ENCODE peak calls at places on chromosome 17, in ten cellular contexts. Q is Peyer's patch; B is left cardiac atrium; M is bronchial epithelial cell; W is progenitor cell of endocrine pancreas; V is GM04503; X is HT-29; S is astrocyte of the cerebellum; O is stimulated activated CD4-positive, alpha-beta T cell treated with anti-CD3 and anti-CD28 coated beads, Interleukin-1b, Interleukin-23, amount 100 ng/mL, for 1 hour; H is lower leg skin. N is an unnamed sample.

GRCh38 chr17:77453613-77454559 is 313.1 kb downstream of the SEC14L1 start:
- DNase-seq in B (no peak), M (peak; percentile 78), Q (peak; percentile 83), X (peak; percentile 37), S (no peak), H (no peak), W (no peak), V (no peak), O (no peak), N (no peak)

GRCh38 chr17:31078290-31078689 is 16.5 kb upstream of the NF1 start:
- DNase-seq in X (no peak), H (no peak), V (no peak), M (peak; percentile 30), W (no peak), S (no peak), B (no peak), O (no peak), Q (no peak), N (no peak)

GRCh38 chr17:74541176-74542111 is 4.5 kb downstream of the CD300C start:
- DNase-seq in M (no peak), S (no peak), W (no peak), V (no peak), B (no peak), H (no peak), Q (no peak), O (no peak), X (no peak), N (no peak)

GRCh38 chr17:19310151-19310550 is 52.4 kb downstream of the B9D1 start:
- DNase-seq in X (no peak), O (no peak), S (no peak), V (no peak), H (no peak), Q (no peak), M (no peak), B (no peak), W (no peak), N (no peak)

GRCh38 chr17:15952048-15952532 is 7.2 kb downstream of the ADORA2B start:
- DNase-seq in Q (no peak), W (no peak), O (no peak), M (no peak), B (no peak), X (no peak), V (no peak), S (no peak), H (no peak), N (no peak)

GRCh38 chr17:63998050-63998720 is at the start of gene PRR29:
- DNase-seq in O (no peak), B (peak; percentile 84), W (peak; percentile 70), X (peak; percentile 53), M (no peak), H (peak; percentile 89), S (no peak), Q (peak; percentile 58), V (no peak), N (no peak)

GRCh38 chr17:27808629-27809028 is 8.3 kb upstream of the NOS2 start:
- DNase-seq in W (no peak), Q (no peak), O (no peak), S (no peak), H (peak; percentile 56), B (no peak), M (no peak), X (no peak), V (no peak), N (no peak)

GRCh38 chr17:8629371-8630226 is 926 bp downstream of the MYH10 start:
- DNase-seq in M (peak; percentile 12), X (no peak), O (no peak), S (no peak), H (peak; percentile 88), W (peak; percentile 36), V (no peak), Q (no peak), B (peak; percentile 50), N (no peak)

GRCh38 chr17:29115906-29116651 is 64.1 kb downstream of the MYO18A start:
- DNase-seq in V (no peak), Q (no peak), S (no peak), X (peak; percentile 52), M (peak; percentile 45), W (no peak), O (peak; percentile 34), H (no peak), B (no peak), N (no peak)

N was measured in retinal pigment epithelial cell.